ENCODE peak calls at places on chromosome 15, in seven cellular contexts. F is effector memory CD4-positive, alpha-beta T cell; D is OCI-LY7; C is lower lobe of right lung; T is AG04450; U is right atrium auricular region; M is vagina. G is an unnamed sample.

GRCh38 chr15:35566991-35567390 is 21.0 kb upstream of the DPH6 start:
- DNase-seq in F (no peak), D (no peak), C (no peak), T (no peak), U (no peak), M (no peak), G (no peak)

GRCh38 chr15:74857082-74857655 is 14.2 kb upstream of the ULK3 start:
- DNase-seq in F (no peak), D (peak; percentile 52), C (no peak), T (no peak), U (no peak), M (no peak), G (peak; percentile 78)

GRCh38 chr15:59701880-59702279 is 12.8 kb upstream of the BNIP2 start:
- DNase-seq in F (no peak), D (no peak), C (no peak), T (no peak), U (no peak), M (no peak), G (no peak)

GRCh38 chr15:68307131-68307928 is 29.8 kb downstream of the FEM1B start:
- DNase-seq in F (no peak), D (no peak), C (no peak), T (no peak), U (peak; percentile 46), M (no peak), G (no peak)

GRCh38 chr15:32853667-32854066 is 135.9 kb downstream of the GREM1 start:
- DNase-seq in F (no peak), D (no peak), C (no peak), T (no peak), U (no peak), M (no peak), G (no peak)

GRCh38 chr15:52005748-52006701 is 13.0 kb upstream of the MAPK6 start:
- DNase-seq in F (no peak), D (no peak), C (no peak), T (no peak), U (no peak), M (no peak), G (no peak)

GRCh38 chr15:68567345-68567744 is 11.4 kb upstream of the CORO2B start:
- DNase-seq in F (no peak), D (no peak), C (no peak), T (no peak), U (no peak), M (no peak), G (no peak)

GRCh38 chr15:93460717-93461116 is 371.7 kb upstream of the RGMA start:
- DNase-seq in F (no peak), D (no peak), C (no peak), T (no peak), U (no peak), M (no peak), G (no peak)

GRCh38 chr15:29208352-29208751 is 61.3 kb downstream of the NSMCE3 start:
- DNase-seq in F (no peak), D (no peak), C (no peak), T (no peak), U (no peak), M (no peak), G (no peak)

GRCh38 chr15:73620078-73620477 is 13.1 kb downstream of the NPTN start:
- DNase-seq in F (no peak), D (no peak), C (no peak), T (no peak), U (no peak), M (no peak), G (no peak)

GRCh38 chr15:64503197-64503596 is 42.8 kb downstream of the ZNF609 start:
- DNase-seq in F (no peak), D (peak; percentile 5), C (no peak), T (peak; percentile 24), U (no peak), M (no peak), G (no peak)

GRCh38 chr15:64502537-64502936 is 42.2 kb downstream of the ZNF609 start:
- DNase-seq in F (no peak), D (no peak), C (no peak), T (no peak), U (no peak), M (no peak), G (no peak)

GRCh38 chr15:64501396-64501716 is 41.0 kb downstream of the ZNF609 start:
- DNase-seq in F (no peak), D (no peak), C (no peak), T (no peak), U (no peak), M (no peak), G (no peak)

GRCh38 chr15:64500695-64501395 is 40.5 kb downstream of the ZNF609 start:
- DNase-seq in F (no peak), D (no peak), C (no peak), T (no peak), U (no peak), M (no peak), G (no peak)

GRCh38 chr15:64503640-64504039 is 43.3 kb downstream of the ZNF609 start:
- DNase-seq in F (no peak), D (peak; percentile 14), C (no peak), T (no peak), U (no peak), M (no peak), G (peak; percentile 19)
- H3K27ac ChIP-seq in F (peak overlapping the region; percentile 73), D (peak overlapping the region; percentile 28), C (peak overlapping the region; percentile 53), T (peak overlapping the region; percentile 65), U (no peak overlapping the region), M (peak overlapping the region; percentile 30), G (peak overlapping the region; percentile 64)

GRCh38 chr15:87778358-87778757 is 478.2 kb downstream of the NTRK3 start:
- DNase-seq in F (no peak), D (no peak), C (no peak), T (no peak), U (no peak), M (no peak), G (no peak)

GRCh38 chr15:87781959-87782625 is 474.4 kb downstream of the NTRK3 start:
- DNase-seq in F (no peak), D (no peak), C (no peak), T (no peak), U (no peak), M (no peak), G (no peak)

GRCh38 chr15:87779746-87780145 is 476.8 kb downstream of the NTRK3 start:
- DNase-seq in F (no peak), D (no peak), C (no peak), T (no peak), U (no peak), M (no peak), G (no peak)

DNA sequence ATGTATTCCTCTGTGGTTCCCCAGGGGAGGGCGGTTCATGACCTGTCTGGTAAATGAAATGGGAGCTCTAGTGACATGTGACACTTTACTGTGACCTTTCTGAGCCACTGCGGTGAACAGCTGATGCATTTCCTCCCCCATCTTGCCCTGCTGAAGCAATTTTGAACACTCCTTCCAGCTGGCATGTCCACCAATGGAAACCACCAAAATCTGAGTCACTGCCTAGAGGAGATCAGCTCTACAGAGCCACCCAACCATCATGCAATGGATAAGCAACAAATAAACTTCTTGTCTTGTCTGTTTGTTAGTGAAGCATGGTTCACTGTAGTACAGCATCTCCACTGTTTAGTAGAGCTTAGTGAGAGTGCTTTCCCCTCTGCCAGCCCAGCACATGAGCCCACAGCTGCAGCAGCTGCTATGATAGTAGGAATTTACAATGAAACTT is 479.5 kb downstream of the NTRK3 start:
- DNase-seq in F (no peak), D (no peak), C (no peak), T (peak; percentile 62), U (peak; percentile 65), M (no peak), G (no peak)
- H3K27ac ChIP-seq in F (no peak overlapping the region), D (no peak overlapping the region), C (no peak overlapping the region), T (peak overlapping the region; percentile 39), U (no peak overlapping the region), M (no peak overlapping the region), G (no peak overlapping the region)

GRCh38 chr15:39497016-39497758 is 83.7 kb upstream of the THBS1 start:
- DNase-seq in F (no peak), D (no peak), C (no peak), T (no peak), U (no peak), M (no peak), G (no peak)

GRCh38 chr15:39499701-39500100 is 81.2 kb upstream of the THBS1 start:
- DNase-seq in F (no peak), D (no peak), C (no peak), T (no peak), U (no peak), M (no peak), G (no peak)

GRCh38 chr15:39498642-39499041 is 82.2 kb upstream of the THBS1 start:
- DNase-seq in F (no peak), D (no peak), C (no peak), T (no peak), U (no peak), M (no peak), G (no peak)

GRCh38 chr15:39499151-39499550 is 81.7 kb upstream of the THBS1 start:
- DNase-seq in F (no peak), D (no peak), C (no peak), T (no peak), U (no peak), M (no peak), G (no peak)

GRCh38 chr15:39497759-39498565 is 82.9 kb upstream of the THBS1 start:
- DNase-seq in F (no peak), D (no peak), C (no peak), T (no peak), U (no peak), M (no peak), G (no peak)
- H3K27ac ChIP-seq in F (no peak overlapping the region), D (no peak overlapping the region), C (no peak overlapping the region), T (no peak overlapping the region), U (no peak overlapping the region), M (no peak overlapping the region), G (no peak overlapping the region)

GRCh38 chr15:95284933-95285401 is 1045.5 kb upstream of the NR2F2 start:
- DNase-seq in F (no peak), D (no peak), C (no peak), T (no peak), U (no peak), M (no peak), G (no peak)

GRCh38 chr15:95281470-95281869 is 1049.0 kb upstream of the NR2F2 start:
- DNase-seq in F (no peak), D (no peak), C (no peak), T (no peak), U (no peak), M (no peak), G (no peak)

GRCh38 chr15:95286911-95287769 is 1043.4 kb upstream of the NR2F2 start:
- DNase-seq in F (no peak), D (no peak), C (no peak), T (no peak), U (no peak), M (no peak), G (no peak)

GRCh38 chr15:95286316-95286880 is 1044.1 kb upstream of the NR2F2 start:
- DNase-seq in F (no peak), D (no peak), C (no peak), T (no peak), U (no peak), M (no peak), G (no peak)

DNA sequence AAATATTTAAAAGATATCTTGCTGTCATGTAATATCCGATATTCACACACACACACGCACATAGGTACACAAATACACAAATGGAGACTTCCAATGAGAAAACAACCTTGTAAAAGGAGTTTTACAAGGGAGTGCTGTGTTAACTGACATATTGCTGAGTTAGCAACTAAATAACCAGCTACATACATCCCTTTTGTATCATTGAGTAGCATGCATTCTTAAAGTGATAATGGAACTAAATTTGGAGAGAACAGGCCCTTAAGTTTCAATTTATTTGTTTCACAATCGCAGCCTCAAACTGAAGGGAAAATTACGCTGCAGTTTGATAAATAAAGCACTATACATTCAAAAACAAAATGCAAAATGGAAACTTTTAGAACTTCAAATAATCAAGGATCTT is 1046.0 kb upstream of the NR2F2 start:
- DNase-seq in F (no peak), D (no peak), C (no peak), T (no peak), U (no peak), M (no peak), G (no peak)
- H3K27ac ChIP-seq in F (no peak overlapping the region), D (no peak overlapping the region), C (no peak overlapping the region), T (no peak overlapping the region), U (no peak overlapping the region), M (peak overlapping the region; percentile 42), G (no peak overlapping the region)

GRCh38 chr15:90420488-90420850 is 32.4 kb downstream of the IQGAP1 start:
- DNase-seq in F (no peak), D (no peak), C (no peak), T (no peak), U (no peak), M (no peak), G (no peak)
- H3K27ac ChIP-seq in F (no peak overlapping the region), D (no peak overlapping the region), C (peak overlapping the region; percentile 29), T (peak overlapping the region; percentile 80), U (peak overlapping the region; percentile 67), M (peak overlapping the region; percentile 72), G (no peak overlapping the region)

G was measured in small intestine.